ENCODE peak calls at places on chromosomes 1 and 21, in four cellular contexts. One of them, this sample, is unnamed.

GRCh38 chr1:40153073-40153770 is 8.0 kb upstream of the RLF start:
- DNase-seq in H9: no peak
- DNase-seq in H1: no peak
- DNase-seq in IMR-90: peak; percentile 77
- DNase-seq in this sample: peak; percentile 76

GRCh38 chr21:42319368-42319767 is 4.2 kb upstream of the TFF3 start:
- DNase-seq in H1: no peak
- DNase-seq in H9: no peak
- DNase-seq in IMR-90: no peak
- DNase-seq in this sample: no peak

GRCh38 chr1:201713093-201713810 is 115.7 kb upstream of the IPO9 start:
- DNase-seq in IMR-90: peak; percentile 99
- DNase-seq in H1: no peak
- DNase-seq in H9: no peak
- DNase-seq in this sample: peak; percentile 97

GRCh38 chr21:46636550-46637289 is 1.2 kb downstream of the PRMT2 start:
- DNase-seq in IMR-90: no peak
- DNase-seq in H9: no peak
- DNase-seq in H1: no peak
- DNase-seq in this sample: no peak

GRCh38 chr1:66403031-66403731 is 130.8 kb upstream of the SGIP1 start:
- DNase-seq in H9: no peak
- DNase-seq in IMR-90: no peak
- DNase-seq in H1: no peak
- DNase-seq in this sample: peak; percentile 13

GRCh38 chr1:65395887-65396612 is 24.4 kb upstream of the LEPR start:
- DNase-seq in IMR-90: peak; percentile 59
- DNase-seq in H1: no peak
- DNase-seq in H9: peak; percentile 38
- DNase-seq in this sample: peak; percentile 88

GRCh38 chr1:242787968-242788367 is 263.5 kb upstream of the PLD5 start:
- DNase-seq in H9: no peak
- DNase-seq in IMR-90: no peak
- DNase-seq in H1: no peak
- DNase-seq in this sample: peak; percentile 93

GRCh38 chr1:25458550-25459298 is 28.0 kb downstream of the MACO1 start:
- DNase-seq in IMR-90: peak; percentile 48
- DNase-seq in H1: no peak
- DNase-seq in H9: no peak
- DNase-seq in this sample: no peak

GRCh38 chr1:151619489-151620093 is 7.7 kb downstream of the SNX27 start:
- DNase-seq in H1: no peak
- DNase-seq in H9: no peak
- DNase-seq in IMR-90: peak; percentile 88
- DNase-seq in this sample: peak; percentile 45

GRCh38 chr1:59520194-59520593 is 223.3 kb downstream of the FGGY start:
- DNase-seq in H1: no peak
- DNase-seq in H9: no peak
- DNase-seq in IMR-90: peak; percentile 57
- DNase-seq in this sample: no peak

GRCh38 chr1:21775542-21775899 is 7.4 kb downstream of the USP48 start:
- DNase-seq in H1: no peak
- DNase-seq in IMR-90: no peak
- DNase-seq in H9: no peak
- DNase-seq in this sample: no peak

GRCh38 chr1:80448081-80448480 is 1352.7 kb upstream of the ADGRL2 start:
- DNase-seq in H9: no peak
- DNase-seq in H1: no peak
- DNase-seq in IMR-90: peak; percentile 27
- DNase-seq in this sample: no peak

GRCh38 chr1:225509770-225510169 is 81.9 kb upstream of the LBR start:
- DNase-seq in H9: no peak
- DNase-seq in IMR-90: peak; percentile 45
- DNase-seq in H1: no peak
- DNase-seq in this sample: peak; percentile 83

GRCh38 chr1:215526147-215526845 is 40.8 kb upstream of the KCTD3 start:
- DNase-seq in IMR-90: peak; percentile 69
- DNase-seq in H1: no peak
- DNase-seq in H9: no peak
- DNase-seq in this sample: peak; percentile 44

GRCh38 chr1:12113433-12114339 is 50.6 kb downstream of the TNFRSF8 start:
- DNase-seq in H9: no peak
- DNase-seq in H1: no peak
- DNase-seq in IMR-90: peak; percentile 63
- DNase-seq in this sample: peak; percentile 28

GRCh38 chr1:63698001-63698838 is 75.6 kb upstream of the ROR1 start:
- DNase-seq in H9: no peak
- DNase-seq in IMR-90: peak; percentile 33
- DNase-seq in H1: no peak
- DNase-seq in this sample: no peak

GRCh38 chr1:6588128-6588892 is 8.5 kb downstream of the ZBTB48 start:
- DNase-seq in H9: no peak
- DNase-seq in H1: no peak
- DNase-seq in IMR-90: no peak
- DNase-seq in this sample: no peak

GRCh38 chr1:148317288-148317985 is 165.4 kb upstream of the NBPF11 start:
- DNase-seq in H1: peak; percentile 77
- DNase-seq in IMR-90: no peak
- DNase-seq in H9: peak; percentile 38
- DNase-seq in this sample: peak; percentile 55

GRCh38 chr1:75725861-75726361 is 1.4 kb downstream of the ACADM start:
- DNase-seq in H9: no peak
- DNase-seq in H1: no peak
- DNase-seq in IMR-90: no peak
- DNase-seq in this sample: peak; percentile 5

GRCh38 chr1:156153362-156153761 is at the start of gene SEMA4A:
- DNase-seq in H9: no peak
- DNase-seq in H1: no peak
- DNase-seq in IMR-90: no peak
- DNase-seq in this sample: no peak

GRCh38 chr1:163531345-163531744 is 209.6 kb downstream of the NUF2 start:
- DNase-seq in IMR-90: no peak
- DNase-seq in H9: no peak
- DNase-seq in H1: no peak
- DNase-seq in this sample: no peak

GRCh38 chr1:240399381-240399780 is 212.6 kb downstream of the GREM2 start:
- DNase-seq in H9: no peak
- DNase-seq in H1: no peak
- DNase-seq in IMR-90: peak; percentile 95
- DNase-seq in this sample: peak; percentile 82

GRCh38 chr1:197173571-197174482 is 27.4 kb upstream of the ASPM start:
- DNase-seq in H1: no peak
- DNase-seq in H9: no peak
- DNase-seq in IMR-90: peak; percentile 79
- DNase-seq in this sample: no peak

GRCh38 chr1:157269656-157270375 is 131.6 kb upstream of the ETV3 start:
- DNase-seq in H1: no peak
- DNase-seq in H9: no peak
- DNase-seq in IMR-90: no peak
- DNase-seq in this sample: no peak

GRCh38 chr1:203089651-203090045 is 3.8 kb upstream of the MYOG start:
- DNase-seq in H9: peak; percentile 33
- DNase-seq in H1: peak; percentile 45
- DNase-seq in IMR-90: no peak
- DNase-seq in this sample: no peak

GRCh38 chr1:203089001-203089650 is 3.3 kb upstream of the MYOG start:
- DNase-seq in H9: peak; percentile 27
- DNase-seq in H1: peak; percentile 35
- DNase-seq in IMR-90: no peak
- DNase-seq in this sample: no peak

GRCh38 chr1:203091761-203092330 is 6.0 kb upstream of the MYOG start:
- DNase-seq in IMR-90: no peak
- DNase-seq in H9: no peak
- DNase-seq in H1: no peak
- DNase-seq in this sample: no peak

GRCh38 chr1:203088441-203088840 is 2.6 kb upstream of the MYOG start:
- DNase-seq in IMR-90: no peak
- DNase-seq in H9: peak; percentile 14
- DNase-seq in H1: no peak
- DNase-seq in this sample: no peak

DNA sequence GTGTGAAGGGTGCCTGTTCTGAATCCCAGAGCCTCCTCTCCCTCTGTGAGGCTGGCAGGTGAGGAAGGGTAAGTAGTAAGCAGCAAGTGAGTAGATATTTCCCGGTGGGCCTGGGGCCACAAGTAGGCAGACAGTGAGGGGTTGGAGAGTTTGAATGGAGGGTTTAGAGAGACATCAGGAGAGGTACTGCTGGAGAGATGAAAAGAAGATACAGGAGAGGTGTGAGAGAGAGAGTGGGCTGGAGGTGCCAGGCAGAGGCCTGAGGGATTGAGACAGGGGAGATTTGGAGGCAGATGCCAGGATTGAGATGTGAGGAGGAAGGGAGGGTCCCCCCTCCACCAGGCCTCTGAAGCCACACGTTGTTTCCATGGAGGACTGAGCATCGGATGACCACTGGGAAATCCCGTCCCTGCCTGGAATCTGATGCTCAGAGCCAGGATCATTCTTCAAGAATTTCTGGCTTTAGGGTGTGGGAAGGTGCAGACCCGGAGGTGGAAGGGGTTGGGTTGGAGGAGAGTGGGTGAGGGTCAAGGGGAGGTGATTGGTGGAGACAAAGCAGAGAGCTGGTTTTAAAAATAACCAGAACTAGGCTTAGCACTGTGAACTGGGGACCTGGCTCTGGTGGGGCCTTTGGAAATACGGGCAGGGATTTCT is 5.0 kb upstream of the MYOG start:
- DNase-seq in IMR-90: peak; percentile 10
- DNase-seq in H1: peak; percentile 40
- DNase-seq in H9: peak; percentile 22
- DNase-seq in this sample: no peak
- H4K5ac ChIP-seq in IMR-90: no peak overlapping the region
- H4K5ac ChIP-seq in H1: no peak overlapping the region
- H4K5ac ChIP-seq in H9: no peak overlapping the region
- H4K5ac ChIP-seq in this sample: no peak overlapping the region

GRCh38 chr1:205058853-205059252 is 15.8 kb downstream of the CNTN2 start:
- DNase-seq in H9: no peak
- DNase-seq in H1: no peak
- DNase-seq in IMR-90: no peak
- DNase-seq in this sample: no peak
- H3K23ac ChIP-seq in H9: no peak overlapping the region
- H3K23ac ChIP-seq in H1: no peak overlapping the region
- H3K23ac ChIP-seq in IMR-90: no peak overlapping the region
- H3K23ac ChIP-seq in this sample: no peak overlapping the region

GRCh38 chr1:159856576-159856975 is 5.9 kb downstream of the VSIG8 start:
- DNase-seq in H1: no peak
- DNase-seq in IMR-90: no peak
- DNase-seq in H9: no peak
- DNase-seq in this sample: no peak
- H3K4me2 ChIP-seq in H1: no peak overlapping the region
- H3K4me2 ChIP-seq in IMR-90: no peak overlapping the region
- H3K4me2 ChIP-seq in H9: no peak overlapping the region
- H3K4me2 ChIP-seq in this sample: no peak overlapping the region

GRCh38 chr1:23251812-23252211 is 34.5 kb upstream of the HTR1D start:
- DNase-seq in IMR-90: peak; percentile 19
- DNase-seq in H1: no peak
- DNase-seq in H9: no peak
- DNase-seq in this sample: no peak

GRCh38 chr1:23249785-23250184 is 32.5 kb upstream of the HTR1D start:
- DNase-seq in IMR-90: peak; percentile 73
- DNase-seq in H9: no peak
- DNase-seq in H1: no peak
- DNase-seq in this sample: peak; percentile 8

GRCh38 chr1:23254584-23254983 is 37.3 kb upstream of the HTR1D start:
- DNase-seq in H9: no peak
- DNase-seq in IMR-90: no peak
- DNase-seq in H1: no peak
- DNase-seq in this sample: no peak
- H4K5ac ChIP-seq in H9: no peak overlapping the region
- H4K5ac ChIP-seq in IMR-90: no peak overlapping the region
- H4K5ac ChIP-seq in H1: no peak overlapping the region
- H4K5ac ChIP-seq in this sample: no peak overlapping the region

DNA sequence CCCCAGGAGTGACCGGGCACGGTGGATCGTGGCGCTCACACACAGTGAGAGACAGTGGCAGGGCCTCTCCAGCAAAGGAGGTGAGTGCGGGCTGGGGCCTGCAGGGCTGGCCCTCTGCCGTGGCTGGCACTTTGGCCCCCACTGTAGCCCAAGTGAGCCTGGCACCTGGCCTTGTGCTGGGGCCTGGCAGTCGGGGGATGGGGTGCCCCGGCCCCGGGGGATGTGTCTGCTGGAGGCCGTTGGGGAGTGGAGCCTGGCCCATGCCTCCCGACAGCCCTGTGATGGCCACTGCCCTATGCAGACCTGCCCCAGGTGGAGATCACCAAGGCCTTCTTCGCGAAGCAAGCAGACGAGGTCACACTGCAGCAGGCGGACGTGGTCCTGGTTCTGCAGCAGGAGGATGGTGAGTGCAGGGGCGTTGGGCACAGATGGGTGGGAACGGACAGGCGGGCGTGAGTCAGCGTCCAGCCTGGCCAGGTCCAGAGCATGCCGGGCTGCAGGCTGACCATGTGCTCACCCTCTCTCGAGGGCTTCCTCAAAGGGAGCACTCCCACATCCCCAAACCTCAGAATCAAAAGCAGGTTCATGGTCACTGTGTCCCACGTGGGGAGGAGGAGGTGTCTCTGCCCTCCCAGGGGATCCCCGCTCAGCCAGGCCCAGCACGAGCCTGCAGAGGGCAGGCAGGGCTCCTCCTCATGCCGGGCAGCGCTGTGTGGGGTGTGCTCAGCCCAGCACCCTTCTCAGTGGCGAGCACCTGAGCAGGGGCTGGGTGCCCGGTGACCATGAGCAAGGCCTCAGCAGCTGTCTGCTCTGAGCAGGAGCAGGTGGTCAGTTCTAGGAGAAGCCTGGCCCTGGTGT is 25.3 kb downstream of the ARHGEF16 start:
- DNase-seq in H9: no peak
- DNase-seq in H1: no peak
- DNase-seq in IMR-90: no peak
- DNase-seq in this sample: no peak
- H3K23ac ChIP-seq in H9: no peak overlapping the region
- H3K23ac ChIP-seq in H1: no peak overlapping the region
- H3K23ac ChIP-seq in IMR-90: no peak overlapping the region
- H3K23ac ChIP-seq in this sample: no peak overlapping the region

GRCh38 chr1:1617925-1618324 is 2.6 kb downstream of the MIB2 start:
- DNase-seq in H9: no peak
- DNase-seq in H1: no peak
- DNase-seq in IMR-90: no peak
- DNase-seq in this sample: no peak
- H3K4me2 ChIP-seq in H9: no peak overlapping the region
- H3K4me2 ChIP-seq in H1: no peak overlapping the region
- H3K4me2 ChIP-seq in IMR-90: no peak overlapping the region
- H3K4me2 ChIP-seq in this sample: no peak overlapping the region

This sample was measured in mesendoderm.